ENCODE peak calls at places on chromosomes 11 and 22, in nine cellular contexts. One of them, this sample, is unnamed.
A peak's percentile ranks its signal among the peaks of the same experiment; 100 is the strongest.

GRCh38 chr11:81644239-81644840 is 1089.3 kb downstream of the FAM181B start:
- DNase-seq in head of caudate nucleus: peak; percentile 61
- DNase-seq in anterior cingulate cortex: no peak
- DNase-seq in activated CD4-positive, alpha-beta T cell treated with anti-CD3 and anti-CD28 coated beads for 36 hours: peak; percentile 28
- DNase-seq in stimulated activated CD4-positive, alpha-beta T cell treated with anti-CD3 and anti-CD28 coated beads, Interleukin-15, amount 100 ng/mL, for 24 hours: peak; percentile 19
- DNase-seq in naive thymus-derived CD4-positive, alpha-beta T cell: peak; percentile 15
- DNase-seq in coronary artery: no peak
- DNase-seq in COR-L47: peak; percentile 76
- DNase-seq in activated gamma-delta T cell treated with anti-CD3 and anti-CD28 coated beads, Interleukin-2, amount 50 U/mL, for 16 hours: no peak
- DNase-seq in this sample: peak; percentile 9

GRCh38 chr11:124577664-124578427 is 8.0 kb downstream of the OR8A1 start:
- DNase-seq in head of caudate nucleus: no peak
- DNase-seq in anterior cingulate cortex: no peak
- DNase-seq in activated CD4-positive, alpha-beta T cell treated with anti-CD3 and anti-CD28 coated beads for 36 hours: no peak
- DNase-seq in stimulated activated CD4-positive, alpha-beta T cell treated with anti-CD3 and anti-CD28 coated beads, Interleukin-15, amount 100 ng/mL, for 24 hours: no peak
- DNase-seq in naive thymus-derived CD4-positive, alpha-beta T cell: no peak
- DNase-seq in coronary artery: no peak
- DNase-seq in COR-L47: no peak
- DNase-seq in activated gamma-delta T cell treated with anti-CD3 and anti-CD28 coated beads, Interleukin-2, amount 50 U/mL, for 16 hours: no peak
- DNase-seq in this sample: no peak

GRCh38 chr11:69041516-69041915 is 7.2 kb upstream of the TPCN2 start:
- DNase-seq in head of caudate nucleus: no peak
- DNase-seq in anterior cingulate cortex: no peak
- DNase-seq in activated CD4-positive, alpha-beta T cell treated with anti-CD3 and anti-CD28 coated beads for 36 hours: no peak
- DNase-seq in stimulated activated CD4-positive, alpha-beta T cell treated with anti-CD3 and anti-CD28 coated beads, Interleukin-15, amount 100 ng/mL, for 24 hours: no peak
- DNase-seq in naive thymus-derived CD4-positive, alpha-beta T cell: no peak
- DNase-seq in coronary artery: no peak
- DNase-seq in COR-L47: no peak
- DNase-seq in activated gamma-delta T cell treated with anti-CD3 and anti-CD28 coated beads, Interleukin-2, amount 50 U/mL, for 16 hours: no peak
- DNase-seq in this sample: no peak

GRCh38 chr11:30730011-30730410 is 143.9 kb upstream of the MPPED2 start:
- DNase-seq in head of caudate nucleus: no peak
- DNase-seq in anterior cingulate cortex: no peak
- DNase-seq in activated CD4-positive, alpha-beta T cell treated with anti-CD3 and anti-CD28 coated beads for 36 hours: no peak
- DNase-seq in stimulated activated CD4-positive, alpha-beta T cell treated with anti-CD3 and anti-CD28 coated beads, Interleukin-15, amount 100 ng/mL, for 24 hours: no peak
- DNase-seq in naive thymus-derived CD4-positive, alpha-beta T cell: no peak
- DNase-seq in coronary artery: no peak
- DNase-seq in COR-L47: no peak
- DNase-seq in activated gamma-delta T cell treated with anti-CD3 and anti-CD28 coated beads, Interleukin-2, amount 50 U/mL, for 16 hours: no peak
- DNase-seq in this sample: no peak

GRCh38 chr11:95985174-95985808 is 61.4 kb upstream of the MTMR2 start:
- DNase-seq in head of caudate nucleus: no peak
- DNase-seq in anterior cingulate cortex: no peak
- DNase-seq in activated CD4-positive, alpha-beta T cell treated with anti-CD3 and anti-CD28 coated beads for 36 hours: no peak
- DNase-seq in stimulated activated CD4-positive, alpha-beta T cell treated with anti-CD3 and anti-CD28 coated beads, Interleukin-15, amount 100 ng/mL, for 24 hours: no peak
- DNase-seq in naive thymus-derived CD4-positive, alpha-beta T cell: no peak
- DNase-seq in coronary artery: no peak
- DNase-seq in COR-L47: no peak
- DNase-seq in activated gamma-delta T cell treated with anti-CD3 and anti-CD28 coated beads, Interleukin-2, amount 50 U/mL, for 16 hours: no peak
- DNase-seq in this sample: no peak

GRCh38 chr22:38173156-38173906 is 8.3 kb downstream of the PLA2G6 start:
- DNase-seq in head of caudate nucleus: no peak
- DNase-seq in anterior cingulate cortex: no peak
- DNase-seq in activated CD4-positive, alpha-beta T cell treated with anti-CD3 and anti-CD28 coated beads for 36 hours: no peak
- DNase-seq in stimulated activated CD4-positive, alpha-beta T cell treated with anti-CD3 and anti-CD28 coated beads, Interleukin-15, amount 100 ng/mL, for 24 hours: no peak
- DNase-seq in naive thymus-derived CD4-positive, alpha-beta T cell: no peak
- DNase-seq in coronary artery: peak; percentile 70
- DNase-seq in COR-L47: no peak
- DNase-seq in activated gamma-delta T cell treated with anti-CD3 and anti-CD28 coated beads, Interleukin-2, amount 50 U/mL, for 16 hours: no peak
- DNase-seq in this sample: no peak

GRCh38 chr11:118623291-118623655 is 15.9 kb downstream of the PHLDB1 start:
- DNase-seq in head of caudate nucleus: peak; percentile 63
- DNase-seq in anterior cingulate cortex: no peak
- DNase-seq in activated CD4-positive, alpha-beta T cell treated with anti-CD3 and anti-CD28 coated beads for 36 hours: no peak
- DNase-seq in stimulated activated CD4-positive, alpha-beta T cell treated with anti-CD3 and anti-CD28 coated beads, Interleukin-15, amount 100 ng/mL, for 24 hours: no peak
- DNase-seq in naive thymus-derived CD4-positive, alpha-beta T cell: no peak
- DNase-seq in coronary artery: no peak
- DNase-seq in COR-L47: peak; percentile 88
- DNase-seq in activated gamma-delta T cell treated with anti-CD3 and anti-CD28 coated beads, Interleukin-2, amount 50 U/mL, for 16 hours: no peak
- DNase-seq in this sample: no peak

GRCh38 chr22:39715778-39716495 is 145.4 kb downstream of the CACNA1I start:
- DNase-seq in head of caudate nucleus: no peak
- DNase-seq in anterior cingulate cortex: no peak
- DNase-seq in activated CD4-positive, alpha-beta T cell treated with anti-CD3 and anti-CD28 coated beads for 36 hours: no peak
- DNase-seq in stimulated activated CD4-positive, alpha-beta T cell treated with anti-CD3 and anti-CD28 coated beads, Interleukin-15, amount 100 ng/mL, for 24 hours: no peak
- DNase-seq in naive thymus-derived CD4-positive, alpha-beta T cell: no peak
- DNase-seq in coronary artery: no peak
- DNase-seq in COR-L47: no peak
- DNase-seq in activated gamma-delta T cell treated with anti-CD3 and anti-CD28 coated beads, Interleukin-2, amount 50 U/mL, for 16 hours: no peak
- DNase-seq in this sample: no peak

GRCh38 chr22:46568102-46568809 is 30.8 kb upstream of the CELSR1 start:
- DNase-seq in head of caudate nucleus: no peak
- DNase-seq in anterior cingulate cortex: no peak
- DNase-seq in activated CD4-positive, alpha-beta T cell treated with anti-CD3 and anti-CD28 coated beads for 36 hours: peak; percentile 17
- DNase-seq in stimulated activated CD4-positive, alpha-beta T cell treated with anti-CD3 and anti-CD28 coated beads, Interleukin-15, amount 100 ng/mL, for 24 hours: no peak
- DNase-seq in naive thymus-derived CD4-positive, alpha-beta T cell: no peak
- DNase-seq in coronary artery: no peak
- DNase-seq in COR-L47: no peak
- DNase-seq in activated gamma-delta T cell treated with anti-CD3 and anti-CD28 coated beads, Interleukin-2, amount 50 U/mL, for 16 hours: no peak
- DNase-seq in this sample: no peak

GRCh38 chr22:36815558-36816337 is 1.1 kb downstream of the PVALB start:
- DNase-seq in head of caudate nucleus: no peak
- DNase-seq in anterior cingulate cortex: no peak
- DNase-seq in activated CD4-positive, alpha-beta T cell treated with anti-CD3 and anti-CD28 coated beads for 36 hours: no peak
- DNase-seq in stimulated activated CD4-positive, alpha-beta T cell treated with anti-CD3 and anti-CD28 coated beads, Interleukin-15, amount 100 ng/mL, for 24 hours: no peak
- DNase-seq in naive thymus-derived CD4-positive, alpha-beta T cell: no peak
- DNase-seq in coronary artery: no peak
- DNase-seq in COR-L47: no peak
- DNase-seq in activated gamma-delta T cell treated with anti-CD3 and anti-CD28 coated beads, Interleukin-2, amount 50 U/mL, for 16 hours: no peak
- DNase-seq in this sample: no peak

GRCh38 chr11:22808559-22809197 is 20.9 kb downstream of the SVIP start:
- DNase-seq in head of caudate nucleus: no peak
- DNase-seq in anterior cingulate cortex: no peak
- DNase-seq in activated CD4-positive, alpha-beta T cell treated with anti-CD3 and anti-CD28 coated beads for 36 hours: no peak
- DNase-seq in stimulated activated CD4-positive, alpha-beta T cell treated with anti-CD3 and anti-CD28 coated beads, Interleukin-15, amount 100 ng/mL, for 24 hours: no peak
- DNase-seq in naive thymus-derived CD4-positive, alpha-beta T cell: no peak
- DNase-seq in coronary artery: no peak
- DNase-seq in COR-L47: no peak
- DNase-seq in activated gamma-delta T cell treated with anti-CD3 and anti-CD28 coated beads, Interleukin-2, amount 50 U/mL, for 16 hours: no peak
- DNase-seq in this sample: peak; percentile 62

GRCh38 chr11:124570160-124570559 is 363 bp downstream of the OR8A1 start:
- DNase-seq in head of caudate nucleus: peak; percentile 56
- DNase-seq in anterior cingulate cortex: no peak
- DNase-seq in activated CD4-positive, alpha-beta T cell treated with anti-CD3 and anti-CD28 coated beads for 36 hours: no peak
- DNase-seq in stimulated activated CD4-positive, alpha-beta T cell treated with anti-CD3 and anti-CD28 coated beads, Interleukin-15, amount 100 ng/mL, for 24 hours: no peak
- DNase-seq in naive thymus-derived CD4-positive, alpha-beta T cell: no peak
- DNase-seq in coronary artery: no peak
- DNase-seq in COR-L47: no peak
- DNase-seq in activated gamma-delta T cell treated with anti-CD3 and anti-CD28 coated beads, Interleukin-2, amount 50 U/mL, for 16 hours: no peak
- DNase-seq in this sample: no peak

GRCh38 chr22:41197808-41198585 is 7.1 kb upstream of the L3MBTL2 start:
- DNase-seq in head of caudate nucleus: peak; percentile 76
- DNase-seq in anterior cingulate cortex: no peak
- DNase-seq in activated CD4-positive, alpha-beta T cell treated with anti-CD3 and anti-CD28 coated beads for 36 hours: peak; percentile 83
- DNase-seq in stimulated activated CD4-positive, alpha-beta T cell treated with anti-CD3 and anti-CD28 coated beads, Interleukin-15, amount 100 ng/mL, for 24 hours: peak; percentile 81
- DNase-seq in naive thymus-derived CD4-positive, alpha-beta T cell: peak; percentile 17
- DNase-seq in coronary artery: no peak
- DNase-seq in COR-L47: peak; percentile 40
- DNase-seq in activated gamma-delta T cell treated with anti-CD3 and anti-CD28 coated beads, Interleukin-2, amount 50 U/mL, for 16 hours: peak; percentile 35
- DNase-seq in this sample: peak; percentile 62

GRCh38 chr11:91857194-91857593 is 367.4 kb upstream of the FAT3 start:
- DNase-seq in head of caudate nucleus: no peak
- DNase-seq in anterior cingulate cortex: no peak
- DNase-seq in activated CD4-positive, alpha-beta T cell treated with anti-CD3 and anti-CD28 coated beads for 36 hours: no peak
- DNase-seq in stimulated activated CD4-positive, alpha-beta T cell treated with anti-CD3 and anti-CD28 coated beads, Interleukin-15, amount 100 ng/mL, for 24 hours: no peak
- DNase-seq in naive thymus-derived CD4-positive, alpha-beta T cell: no peak
- DNase-seq in coronary artery: no peak
- DNase-seq in COR-L47: no peak
- DNase-seq in activated gamma-delta T cell treated with anti-CD3 and anti-CD28 coated beads, Interleukin-2, amount 50 U/mL, for 16 hours: no peak
- DNase-seq in this sample: no peak

GRCh38 chr11:69359735-69360470 is 65.9 kb downstream of the MYEOV start:
- DNase-seq in head of caudate nucleus: no peak
- DNase-seq in anterior cingulate cortex: no peak
- DNase-seq in activated CD4-positive, alpha-beta T cell treated with anti-CD3 and anti-CD28 coated beads for 36 hours: no peak
- DNase-seq in stimulated activated CD4-positive, alpha-beta T cell treated with anti-CD3 and anti-CD28 coated beads, Interleukin-15, amount 100 ng/mL, for 24 hours: no peak
- DNase-seq in naive thymus-derived CD4-positive, alpha-beta T cell: no peak
- DNase-seq in coronary artery: no peak
- DNase-seq in COR-L47: no peak
- DNase-seq in activated gamma-delta T cell treated with anti-CD3 and anti-CD28 coated beads, Interleukin-2, amount 50 U/mL, for 16 hours: no peak
- DNase-seq in this sample: no peak

GRCh38 chr11:64834723-64835615 is 9.5 kb downstream of the CDC42BPG start:
- DNase-seq in head of caudate nucleus: no peak
- DNase-seq in anterior cingulate cortex: no peak
- DNase-seq in activated CD4-positive, alpha-beta T cell treated with anti-CD3 and anti-CD28 coated beads for 36 hours: no peak
- DNase-seq in stimulated activated CD4-positive, alpha-beta T cell treated with anti-CD3 and anti-CD28 coated beads, Interleukin-15, amount 100 ng/mL, for 24 hours: no peak
- DNase-seq in naive thymus-derived CD4-positive, alpha-beta T cell: no peak
- DNase-seq in coronary artery: no peak
- DNase-seq in COR-L47: no peak
- DNase-seq in activated gamma-delta T cell treated with anti-CD3 and anti-CD28 coated beads, Interleukin-2, amount 50 U/mL, for 16 hours: no peak
- DNase-seq in this sample: no peak

GRCh38 chr11:10898763-10899541 is 41.1 kb upstream of the ZBED5 start:
- DNase-seq in head of caudate nucleus: no peak
- DNase-seq in anterior cingulate cortex: no peak
- DNase-seq in activated CD4-positive, alpha-beta T cell treated with anti-CD3 and anti-CD28 coated beads for 36 hours: no peak
- DNase-seq in stimulated activated CD4-positive, alpha-beta T cell treated with anti-CD3 and anti-CD28 coated beads, Interleukin-15, amount 100 ng/mL, for 24 hours: no peak
- DNase-seq in naive thymus-derived CD4-positive, alpha-beta T cell: no peak
- DNase-seq in coronary artery: no peak
- DNase-seq in COR-L47: no peak
- DNase-seq in activated gamma-delta T cell treated with anti-CD3 and anti-CD28 coated beads, Interleukin-2, amount 50 U/mL, for 16 hours: no peak
- DNase-seq in this sample: no peak

GRCh38 chr11:75365711-75366181 is 14.3 kb upstream of the ARRB1 start:
- DNase-seq in head of caudate nucleus: no peak
- DNase-seq in anterior cingulate cortex: no peak
- DNase-seq in activated CD4-positive, alpha-beta T cell treated with anti-CD3 and anti-CD28 coated beads for 36 hours: no peak
- DNase-seq in stimulated activated CD4-positive, alpha-beta T cell treated with anti-CD3 and anti-CD28 coated beads, Interleukin-15, amount 100 ng/mL, for 24 hours: no peak
- DNase-seq in naive thymus-derived CD4-positive, alpha-beta T cell: no peak
- DNase-seq in coronary artery: no peak
- DNase-seq in COR-L47: no peak
- DNase-seq in activated gamma-delta T cell treated with anti-CD3 and anti-CD28 coated beads, Interleukin-2, amount 50 U/mL, for 16 hours: no peak
- DNase-seq in this sample: no peak

GRCh38 chr22:21940521-21940920 is 12.1 kb downstream of the PPM1F start:
- DNase-seq in head of caudate nucleus: no peak
- DNase-seq in anterior cingulate cortex: no peak
- DNase-seq in activated CD4-positive, alpha-beta T cell treated with anti-CD3 and anti-CD28 coated beads for 36 hours: no peak
- DNase-seq in stimulated activated CD4-positive, alpha-beta T cell treated with anti-CD3 and anti-CD28 coated beads, Interleukin-15, amount 100 ng/mL, for 24 hours: no peak
- DNase-seq in naive thymus-derived CD4-positive, alpha-beta T cell: no peak
- DNase-seq in coronary artery: no peak
- DNase-seq in COR-L47: no peak
- DNase-seq in activated gamma-delta T cell treated with anti-CD3 and anti-CD28 coated beads, Interleukin-2, amount 50 U/mL, for 16 hours: no peak
- DNase-seq in this sample: no peak

GRCh38 chr11:79200398-79201070 is 240.3 kb downstream of the TENM4 start:
- DNase-seq in head of caudate nucleus: no peak
- DNase-seq in anterior cingulate cortex: no peak
- DNase-seq in activated CD4-positive, alpha-beta T cell treated with anti-CD3 and anti-CD28 coated beads for 36 hours: no peak
- DNase-seq in stimulated activated CD4-positive, alpha-beta T cell treated with anti-CD3 and anti-CD28 coated beads, Interleukin-15, amount 100 ng/mL, for 24 hours: no peak
- DNase-seq in naive thymus-derived CD4-positive, alpha-beta T cell: no peak
- DNase-seq in coronary artery: no peak
- DNase-seq in COR-L47: no peak
- DNase-seq in activated gamma-delta T cell treated with anti-CD3 and anti-CD28 coated beads, Interleukin-2, amount 50 U/mL, for 16 hours: no peak
- DNase-seq in this sample: no peak

GRCh38 chr22:20836987-20837823 is 21.4 kb downstream of the PI4KA start:
- DNase-seq in head of caudate nucleus: no peak
- DNase-seq in anterior cingulate cortex: no peak
- DNase-seq in activated CD4-positive, alpha-beta T cell treated with anti-CD3 and anti-CD28 coated beads for 36 hours: no peak
- DNase-seq in stimulated activated CD4-positive, alpha-beta T cell treated with anti-CD3 and anti-CD28 coated beads, Interleukin-15, amount 100 ng/mL, for 24 hours: no peak
- DNase-seq in naive thymus-derived CD4-positive, alpha-beta T cell: no peak
- DNase-seq in coronary artery: no peak
- DNase-seq in COR-L47: no peak
- DNase-seq in activated gamma-delta T cell treated with anti-CD3 and anti-CD28 coated beads, Interleukin-2, amount 50 U/mL, for 16 hours: no peak
- DNase-seq in this sample: no peak

This sample was measured in dermis microvascular lymphatic vessel endothelial cell.